ENCODE peak calls at places on chromosomes 3 and 15, in five cellular contexts. P is nephron progenitor cell; R is NCI-H1930; M is activated gamma-delta T cell treated with anti-CD3 and anti-CD28 coated beads, Interleukin-2, amount 50 U/mL, for 16 hours; E is NCI-H748 treated with DMSO at 0.1 percent for 48 hours. N is an unnamed sample.
A peak's percentile ranks its signal among the peaks of the same experiment; 100 is the strongest.

GRCh38 chr3:119342176-119342575 is 48.0 kb downstream of the ARHGAP31 start:
- DNase-seq in E (no peak), R (no peak), M (no peak), P (no peak), N (no peak)

GRCh38 chr15:63772531-63772930 is 61.2 kb downstream of the HERC1 start:
- DNase-seq in E (no peak), M (no peak), P (no peak), R (no peak), N (no peak)

GRCh38 chr3:189683576-189684255 is 52.5 kb downstream of the TP63 start:
- DNase-seq in P (no peak), E (no peak), M (no peak), R (no peak), N (no peak)

GRCh38 chr3:23079976-23080375 is 123.2 kb upstream of the UBE2E2 start:
- DNase-seq in P (no peak), M (no peak), R (no peak), E (no peak), N (no peak)

GRCh38 chr15:99931703-99932603 is 198.7 kb upstream of the LYSMD4 start:
- DNase-seq in E (no peak), R (no peak), P (no peak), M (no peak), N (no peak)

GRCh38 chr3:133821767-133822638 is 16.4 kb downstream of the SRPRB start:
- DNase-seq in E (no peak), R (no peak), P (no peak), M (no peak), N (no peak)

GRCh38 chr3:47086071-47086470 is 77.8 kb downstream of the SETD2 start:
- DNase-seq in E (no peak), R (no peak), P (no peak), M (no peak), N (no peak)

GRCh38 chr3:5010706-5011554 is 31.7 kb downstream of the BHLHE40 start:
- DNase-seq in E (no peak), P (no peak), R (no peak), M (no peak), N (no peak)

GRCh38 chr15:57395292-57395691 is 19.0 kb downstream of the CGNL1 start:
- DNase-seq in M (no peak), R (no peak), P (no peak), E (no peak), N (no peak)

GRCh38 chr3:32374788-32375595 is 16.7 kb upstream of the CMTM7 start:
- DNase-seq in P (peak; percentile 64), E (peak; percentile 41), M (peak; percentile 57), R (no peak), N (no peak)

GRCh38 chr15:73265536-73266153 is 103.1 kb downstream of the HCN4 start:
- DNase-seq in P (peak; percentile 55), M (peak; percentile 14), R (no peak), E (peak; percentile 7), N (no peak)

GRCh38 chr15:35321926-35322325 is 224.0 kb downstream of the DPH6 start:
- DNase-seq in M (no peak), R (no peak), P (no peak), E (no peak), N (no peak)

GRCh38 chr15:68678746-68679145 is 100.0 kb downstream of the CORO2B start:
- DNase-seq in M (no peak), E (no peak), P (no peak), R (no peak), N (no peak)

GRCh38 chr15:75817151-75817935 is 25.9 kb upstream of the UBE2Q2 start:
- DNase-seq in R (no peak), M (no peak), P (no peak), E (no peak), N (no peak)

GRCh38 chr15:60347480-60348069 is 50.2 kb downstream of the ANXA2 start:
- DNase-seq in E (no peak), M (no peak), P (no peak), R (no peak), N (no peak)

GRCh38 chr15:67049351-67050044 is 15.9 kb upstream of the SMAD3 start:
- DNase-seq in P (no peak), R (no peak), E (no peak), M (no peak), N (no peak)

GRCh38 chr3:185830018-185830797 is 5.4 kb upstream of the IGF2BP2 start:
- DNase-seq in E (no peak), M (no peak), P (no peak), R (no peak), N (no peak)

GRCh38 chr15:78415284-78415683 is 22.7 kb upstream of the IREB2 start:
- DNase-seq in R (no peak), E (peak; percentile 76), M (no peak), P (no peak), N (no peak)

GRCh38 chr3:114078126-114078525 is 21.6 kb downstream of the QTRT2 start:
- DNase-seq in R (no peak), M (no peak), P (no peak), E (no peak), N (no peak)

GRCh38 chr3:58010562-58010961 is 2.3 kb downstream of the FLNB start:
- DNase-seq in R (no peak), E (no peak), P (no peak), M (no peak), N (no peak)

GRCh38 chr3:196936288-196936687 is 6.0 kb downstream of the NCBP2 start:
- DNase-seq in M (no peak), E (no peak), P (no peak), R (no peak), N (no peak)

GRCh38 chr3:15860014-15860934 is 62.5 kb upstream of the ANKRD28 start:
- DNase-seq in P (peak; percentile 33), M (no peak), R (peak; percentile 81), E (peak; percentile 28), N (no peak)

GRCh38 chr15:34953851-34954250 is 15.7 kb downstream of the AQR start:
- DNase-seq in E (no peak), R (no peak), M (no peak), P (no peak), N (no peak)

GRCh38 chr3:188595890-188596376 is 442.0 kb downstream of the LPP start:
- DNase-seq in E (no peak), R (no peak), M (no peak), P (no peak), N (no peak)

GRCh38 chr15:59315914-59316428 is 56.7 kb downstream of the MYO1E start:
- DNase-seq in M (no peak), R (no peak), P (no peak), E (no peak), N (no peak)

GRCh38 chr3:69691860-69692259 is 47.4 kb upstream of the MITF start:
- DNase-seq in P (no peak), R (no peak), E (no peak), M (no peak), N (no peak)

GRCh38 chr3:155131104-155131503 is 51.0 kb downstream of the MME start:
- DNase-seq in E (no peak), R (no peak), P (no peak), M (no peak), N (no peak)

GRCh38 chr3:11603628-11604027 is 40.1 kb downstream of the VGLL4 start:
- DNase-seq in R (no peak), P (no peak), M (no peak), E (no peak), N (no peak)

GRCh38 chr15:65518633-65519285 is 1.3 kb upstream of the DPP8 start:
- DNase-seq in M (no peak), R (no peak), E (no peak), P (no peak), N (no peak)

N was measured in HL-60.